ENCODE peak calls at places on chromosomes 7 and 10, in seven cellular contexts. E, P, Y, Q, L, I and Z are unnamed samples.

GRCh38 chr10:15370741-15371701 is at the start of gene FAM171A1:
- DNase-seq in E (no peak), P (peak), Y (peak), Q (peak), L (peak), I (peak), Z (peak)

GRCh38 chr10:32459072-32459703 is 13.2 kb downstream of the CCDC7 start:
- DNase-seq in E (no peak), P (no peak), Y (no peak), Q (no peak), L (no peak), I (no peak), Z (no peak)

GRCh38 chr10:84340632-84341537 is 12.5 kb downstream of the CCSER2 start:
- DNase-seq in E (no peak), P (no peak), Y (no peak), Q (no peak), L (no peak), I (no peak), Z (no peak)

GRCh38 chr10:21238044-21238443 is 287.4 kb downstream of the SKIDA1 start:
- DNase-seq in E (peak), P (no peak), Y (no peak), Q (no peak), L (no peak), I (no peak), Z (no peak)

GRCh38 chr7:53358301-53358700 is 322.9 kb downstream of the POM121L12 start:
- DNase-seq in E (no peak), P (no peak), Y (no peak), Q (no peak), L (no peak), I (no peak), Z (no peak)

GRCh38 chr10:19815478-19816419 is 483 bp upstream of the PLXDC2 start:
- DNase-seq in E (no peak), P (peak), Y (peak), Q (peak), L (peak), I (peak), Z (peak)

GRCh38 chr10:30820282-30820991 is 190.9 kb upstream of the LYZL2 start:
- DNase-seq in E (no peak), P (peak), Y (no peak), Q (no peak), L (no peak), I (no peak), Z (no peak)

GRCh38 chr7:15628876-15629275 is 57.6 kb downstream of the MEOX2 start:
- DNase-seq in E (no peak), P (no peak), Y (no peak), Q (no peak), L (no peak), I (no peak), Z (no peak)

GRCh38 chr10:131176907-131177306 is 134.6 kb downstream of the TCERG1L start:
- DNase-seq in E (no peak), P (no peak), Y (no peak), Q (no peak), L (no peak), I (no peak), Z (no peak)

GRCh38 chr7:78472519-78472918 is 673.9 kb downstream of the PHTF2 start:
- DNase-seq in E (no peak), P (no peak), Y (no peak), Q (no peak), L (no peak), I (no peak), Z (no peak)

GRCh38 chr7:109793-110556 is 82.4 kb upstream of the FAM20C start:
- DNase-seq in E (no peak), P (no peak), Y (no peak), Q (no peak), L (no peak), I (no peak), Z (no peak)

GRCh38 chr10:101879456-101880189 is 36.0 kb upstream of the KCNIP2 start:
- DNase-seq in E (no peak), P (no peak), Y (no peak), Q (no peak), L (peak), I (no peak), Z (no peak)

GRCh38 chr10:81177651-81178244 is 640.0 kb downstream of the SH2D4B start:
- DNase-seq in E (no peak), P (no peak), Y (no peak), Q (no peak), L (no peak), I (no peak), Z (no peak)

GRCh38 chr7:135771961-135772638 is 23.5 kb upstream of the FAM180A start:
- DNase-seq in E (no peak), P (no peak), Y (no peak), Q (no peak), L (no peak), I (no peak), Z (no peak)

GRCh38 chr7:148337995-148338747 is 252.4 kb upstream of the C7orf33 start:
- DNase-seq in E (no peak), P (no peak), Y (no peak), Q (no peak), L (no peak), I (no peak), Z (no peak)
- H3K4me3 ChIP-seq in E (no peak), P (no peak), Y (no peak), Q (no peak), L (no peak), I (no peak), Z (no peak)

DNA sequence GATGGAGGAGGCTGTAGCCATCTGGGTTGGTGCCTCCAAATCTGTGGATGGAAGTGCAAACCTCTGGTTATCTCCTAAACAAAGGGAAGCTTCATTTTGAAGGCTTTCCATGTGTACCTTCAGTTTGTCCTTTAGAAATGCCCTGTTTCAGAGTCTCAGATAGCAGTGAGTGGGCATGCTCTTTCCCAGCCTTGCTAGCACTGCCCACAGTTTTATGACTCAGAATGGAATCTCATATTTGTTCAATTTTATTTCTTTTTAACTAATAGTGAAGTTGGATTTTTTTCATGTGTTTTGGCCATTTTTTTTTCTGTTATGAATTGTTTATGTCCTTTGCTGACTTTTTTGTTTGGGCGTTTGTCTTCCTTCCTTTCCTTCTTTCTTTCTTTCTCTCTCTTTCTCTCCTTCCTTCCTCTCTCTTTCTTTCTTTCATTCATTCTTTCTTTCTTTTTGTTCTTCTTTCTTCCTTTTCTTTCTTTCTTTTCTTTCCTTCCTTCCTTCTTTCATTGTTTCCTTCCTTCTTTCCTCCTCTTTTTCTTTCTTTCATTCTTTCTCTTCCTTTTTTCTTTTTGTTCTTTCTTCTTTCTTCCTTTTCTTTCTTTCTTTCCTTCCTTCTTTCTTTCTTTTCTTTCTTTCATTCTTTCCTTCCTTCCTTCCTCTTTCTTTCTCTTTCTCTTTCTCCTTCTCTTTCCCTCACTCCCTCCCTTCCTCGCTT is 25.6 kb downstream of the PRF1 start:
- DNase-seq in E (no peak), P (no peak), Y (no peak), Q (no peak), L (no peak), I (no peak), Z (no peak)
- TF ChIP-seq CTCF in E (no peak), P (no peak), Y (no peak), Q (no peak), L (no peak), I (no peak), Z (no peak)

GRCh38 chr7:156892821-156893706 is at the start of gene LMBR1:
- DNase-seq in E (peak), P (peak), Y (peak), Q (peak), L (peak), I (peak), Z (peak)
- TF ChIP-seq POLR2A in E (peak), P (peak), Y (peak), Q (peak), L (peak), I (peak), Z (peak)

DNA sequence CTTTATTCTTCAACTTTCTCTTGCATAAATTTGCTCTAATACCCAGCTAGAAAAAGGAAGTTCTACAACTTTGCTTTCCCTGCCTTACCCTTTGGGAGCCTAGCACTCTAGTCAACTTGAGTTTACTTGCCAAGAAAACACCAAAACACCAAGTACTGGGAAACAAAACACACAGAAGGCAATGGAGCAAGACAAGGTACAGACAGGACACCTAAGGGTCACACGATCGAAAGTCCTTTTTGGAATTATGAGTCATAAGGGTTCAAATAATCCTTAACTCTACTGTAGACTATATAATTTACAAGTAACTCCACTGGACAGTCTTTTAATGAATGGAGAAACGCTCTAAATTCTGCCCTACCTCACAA is 42.6 kb upstream of the ANAPC16 start:
- DNase-seq in E (no peak), P (no peak), Y (no peak), Q (no peak), L (no peak), I (no peak), Z (no peak)
- H3K4me3 ChIP-seq in E (no peak), P (no peak), Y (no peak), Q (no peak), L (no peak), I (no peak), Z (no peak)

GRCh38 chr7:46485481-46486065 is 564.5 kb upstream of the IGFBP3 start:
- DNase-seq in E (no peak), P (no peak), Y (no peak), Q (no peak), L (no peak), I (no peak), Z (no peak)
- TF ChIP-seq CTCF in E (no peak), P (no peak), Y (no peak), Q (no peak), L (no peak), I (no peak), Z (no peak)

GRCh38 chr10:43105793-43106158 is 28.9 kb downstream of the RET start:
- DNase-seq in E (no peak), P (no peak), Y (no peak), Q (no peak), L (no peak), I (peak), Z (no peak)

GRCh38 chr10:43106256-43107091 is 29.6 kb downstream of the RET start:
- DNase-seq in E (no peak), P (no peak), Y (no peak), Q (no peak), L (no peak), I (no peak), Z (no peak)

GRCh38 chr10:43108951-43109350 is 29.3 kb upstream of the CSGALNACT2 start:
- DNase-seq in E (no peak), P (no peak), Y (no peak), Q (no peak), L (no peak), I (no peak), Z (no peak)

GRCh38 chr10:43102063-43102828 is 25.4 kb downstream of the RET start:
- DNase-seq in E (no peak), P (no peak), Y (no peak), Q (no peak), L (no peak), I (no peak), Z (no peak)

GRCh38 chr10:43105119-43105792 is 28.4 kb downstream of the RET start:
- DNase-seq in E (peak), P (peak), Y (peak), Q (peak), L (peak), I (peak), Z (peak)
- TF ChIP-seq POLR2A in E (no peak), P (no peak), Y (no peak), Q (no peak), L (no peak), I (no peak), Z (no peak)

GRCh38 chr10:99233000-99233679 is 2.5 kb downstream of the HPSE2 start:
- DNase-seq in E (no peak), P (no peak), Y (no peak), Q (no peak), L (no peak), I (no peak), Z (no peak)

GRCh38 chr10:99233680-99234018 is 2.0 kb downstream of the HPSE2 start:
- DNase-seq in E (no peak), P (no peak), Y (no peak), Q (no peak), L (no peak), I (no peak), Z (no peak)

GRCh38 chr10:99234739-99235468 is 748 bp downstream of the HPSE2 start:
- DNase-seq in E (no peak), P (no peak), Y (no peak), Q (no peak), L (no peak), I (no peak), Z (no peak)

GRCh38 chr10:99235469-99235871 is at the start of gene HPSE2:
- DNase-seq in E (no peak), P (no peak), Y (no peak), Q (no peak), L (no peak), I (no peak), Z (no peak)

DNA sequence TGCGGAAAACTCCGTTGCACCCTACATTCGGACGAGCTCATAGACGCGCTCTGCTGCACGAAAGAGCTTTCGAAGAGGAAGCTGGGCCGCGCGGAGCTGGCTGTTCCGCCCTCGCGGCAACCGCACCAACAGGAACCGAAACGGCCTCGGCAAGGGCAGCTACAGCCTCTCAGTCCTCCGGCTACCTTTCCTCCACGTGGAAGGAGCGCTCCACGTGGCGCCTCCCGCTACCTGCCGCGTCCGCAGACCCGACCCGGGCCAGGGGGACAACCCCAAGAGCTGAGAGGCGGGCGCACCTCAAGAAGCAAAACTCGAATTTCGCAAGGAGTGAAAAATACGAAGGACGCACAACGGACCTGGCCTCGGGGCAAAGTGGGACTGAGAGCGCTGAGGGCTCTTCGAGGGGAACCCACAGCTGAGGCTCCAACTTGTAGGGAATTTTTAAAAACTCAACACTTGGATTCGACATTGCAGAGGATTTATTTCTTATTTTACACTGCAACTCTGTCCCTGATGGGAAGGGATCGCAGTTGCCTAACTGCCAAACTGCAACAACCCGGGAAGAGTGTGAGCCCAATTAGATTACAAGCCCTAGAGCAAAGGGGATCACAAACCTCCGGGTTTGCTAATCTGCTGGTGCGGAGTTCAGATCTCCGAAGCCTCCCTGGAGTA is 1.4 kb downstream of the HPSE2 start:
- DNase-seq in E (no peak), P (peak), Y (peak), Q (peak), L (no peak), I (peak), Z (peak)
- H3K4me3 ChIP-seq in E (no peak), P (peak), Y (no peak), Q (peak), L (peak), I (peak), Z (peak)

GRCh38 chr7:95047291-95047690 is 139.9 kb downstream of the PPP1R9A start:
- DNase-seq in E (no peak), P (no peak), Y (no peak), Q (no peak), L (no peak), I (no peak), Z (no peak)

GRCh38 chr7:95046494-95047240 is 139.3 kb downstream of the PPP1R9A start:
- DNase-seq in E (no peak), P (no peak), Y (no peak), Q (no peak), L (no peak), I (no peak), Z (no peak)

DNA sequence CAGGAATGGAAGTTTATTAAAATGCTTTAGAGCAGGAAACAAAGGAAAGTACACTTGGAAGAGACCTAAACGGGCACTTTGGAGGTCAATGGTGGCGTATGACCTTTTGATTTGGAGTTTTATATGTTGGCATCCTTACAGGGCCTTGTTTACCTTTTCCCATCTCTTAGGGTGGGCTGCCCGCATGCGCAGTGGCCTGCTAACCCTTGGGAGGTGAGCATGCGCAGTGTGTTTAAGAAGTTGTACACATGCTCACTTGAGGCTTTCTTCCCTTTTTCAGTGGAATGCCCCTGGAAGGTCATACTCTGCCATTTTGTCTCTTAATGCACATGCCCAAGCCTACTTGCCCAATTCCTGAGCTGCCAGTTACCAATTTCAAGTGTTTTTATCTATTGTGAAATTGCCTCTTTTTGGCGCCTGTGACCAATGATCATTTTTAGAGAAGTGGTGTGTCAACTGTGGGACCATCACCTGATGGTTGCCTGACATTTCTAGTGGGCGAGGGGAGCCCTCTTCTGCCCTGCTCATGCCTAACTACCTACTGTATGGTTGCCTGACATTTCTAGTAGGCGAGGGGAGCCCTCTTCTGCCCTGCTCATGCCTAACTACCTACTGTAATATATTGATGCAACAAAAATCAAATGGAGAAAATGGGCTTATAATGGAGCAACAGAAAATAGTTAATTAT is 138.0 kb downstream of the PPP1R9A start:
- DNase-seq in E (no peak), P (no peak), Y (no peak), Q (no peak), L (no peak), I (no peak), Z (no peak)
- TF ChIP-seq CTCF in E (peak), P (no peak), Y (peak), Q (no peak), L (no peak), I (no peak), Z (no peak)